ENCODE peak calls at places on chromosomes 16 and 17, in four cellular contexts. D is Peyer's patch, H is lower leg skin, W is body of pancreas. U is an unnamed sample.
A peak's percentile ranks its signal among the peaks of the same experiment; 100 is the strongest.

GRCh38 chr17:57316361-57316760 is 60.0 kb downstream of the MSI2 start:
- DNase-seq in W (no peak), H (no peak), D (no peak), U (no peak)

GRCh38 chr17:37650419-37651003 is 7.3 kb upstream of the DDX52 start:
- DNase-seq in D (no peak), W (peak; percentile 57), H (no peak), U (no peak)

GRCh38 chr17:34589120-34589965 is 10.0 kb downstream of the TMEM132E start:
- DNase-seq in W (no peak), D (no peak), H (no peak), U (no peak)

GRCh38 chr17:62790554-62790953 is 17.6 kb downstream of the MARCHF10 start:
- DNase-seq in D (no peak), W (no peak), H (no peak), U (no peak)

GRCh38 chr17:16381496-16381820 is 567 bp downstream of the UBB start:
- DNase-seq in W (peak; percentile 30), H (no peak), D (no peak), U (no peak)

GRCh38 chr16:88800277-88800592 is 3.4 kb upstream of the CDT1 start:
- DNase-seq in H (no peak), D (no peak), W (no peak), U (no peak)

GRCh38 chr17:46832306-46832895 is 13.9 kb upstream of the WNT3 start:
- DNase-seq in D (no peak), H (no peak), W (no peak), U (no peak)

GRCh38 chr17:61208301-61209098 is 191.1 kb upstream of the TBX2 start:
- DNase-seq in W (peak; percentile 30), D (no peak), H (no peak), U (no peak)

GRCh38 chr17:50087246-50087911 is 7.8 kb upstream of the PDK2 start:
- DNase-seq in D (peak; percentile 82), H (peak; percentile 62), W (peak; percentile 77), U (peak; percentile 65)

GRCh38 chr17:57599271-57600045 is 145.6 kb downstream of the CCDC182 start:
- DNase-seq in W (no peak), H (no peak), D (no peak), U (no peak)

GRCh38 chr16:20883554-20884239 is 16.5 kb downstream of the DCUN1D3 start:
- DNase-seq in W (no peak), H (no peak), D (no peak), U (no peak)

GRCh38 chr17:74287203-74287602 is 13.2 kb downstream of the DNAI2 start:
- DNase-seq in W (no peak), D (no peak), H (no peak), U (no peak)

GRCh38 chr16:81170824-81171223 is 67.7 kb upstream of the BCO1 start:
- DNase-seq in H (no peak), W (no peak), D (no peak), U (no peak)

GRCh38 chr17:70929226-70929625 is 759.9 kb downstream of the KCNJ2 start:
- DNase-seq in H (no peak), W (no peak), D (no peak), U (no peak)

GRCh38 chr17:78278139-78278741 is 46.8 kb downstream of the TMEM235 start:
- DNase-seq in W (no peak), H (no peak), D (peak; percentile 54), U (no peak)

GRCh38 chr17:50267074-50267841 is 7.0 kb upstream of the TMEM92 start:
- DNase-seq in W (no peak), D (no peak), H (no peak), U (no peak)

GRCh38 chr17:39618956-39619785 is 7.6 kb upstream of the PPP1R1B start:
- DNase-seq in H (no peak), D (no peak), W (no peak), U (no peak)

GRCh38 chr16:4976611-4977145 is 18.5 kb downstream of the SEC14L5 start:
- DNase-seq in H (no peak), D (peak; percentile 45), W (peak; percentile 90), U (no peak)
- TF ChIP-seq POLR2A in H (no peak), D (no peak), W (no peak), U (no peak)

GRCh38 chr17:75650874-75651273 is 16.1 kb downstream of the RECQL5 start:
- DNase-seq in D (peak; percentile 57), W (no peak), H (no peak), U (no peak)
- TF ChIP-seq POLR2A in D (no peak), W (no peak), H (no peak), U (no peak)

DNA sequence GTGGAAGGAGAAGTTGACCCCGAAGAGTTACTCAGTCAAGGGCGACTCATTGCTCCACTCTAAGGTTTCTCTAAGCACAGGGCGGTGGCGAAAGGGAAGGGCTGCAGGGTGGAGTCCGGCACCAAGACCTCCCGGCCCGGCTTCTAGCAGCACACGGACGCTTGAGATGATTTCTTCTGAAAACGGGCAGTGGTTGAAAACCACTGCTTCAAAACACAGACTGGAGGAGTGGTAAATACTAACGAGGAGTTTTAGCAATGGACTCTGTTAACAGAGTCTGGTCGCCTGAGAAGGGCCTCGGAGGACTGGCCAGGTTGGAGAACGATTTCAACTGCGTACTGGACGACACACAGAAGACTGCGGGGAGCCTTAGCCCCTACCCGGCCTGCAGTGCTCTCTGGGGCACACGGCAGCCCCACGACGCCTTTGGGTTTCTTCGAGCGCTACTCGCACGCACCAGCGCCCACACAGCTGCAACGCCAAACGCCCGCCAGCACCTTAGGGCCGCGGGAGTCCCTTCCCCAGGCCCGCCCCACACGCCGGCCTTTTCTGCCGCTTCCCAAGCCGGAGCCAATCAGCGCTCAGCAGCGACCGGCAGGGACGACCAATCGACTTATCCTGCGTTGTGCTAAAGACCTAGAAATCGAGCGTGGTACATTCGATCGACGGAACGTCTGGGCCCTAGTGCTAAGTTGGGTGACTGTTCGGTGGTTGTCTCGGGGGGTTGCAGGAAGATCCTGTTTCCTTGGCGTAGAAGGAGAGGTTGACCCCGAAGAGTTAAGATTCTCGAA is 14.4 kb upstream of the CA4 start:
- DNase-seq in W (peak; percentile 95), D (peak; percentile 88), H (peak; percentile 81), U (no peak)
- TF ChIP-seq POLR2A in W (no peak), D (no peak), H (no peak), U (no peak)

GRCh38 chr16:85457366-85457765 is 155.8 kb upstream of the GSE1 start:
- DNase-seq in D (no peak), H (no peak), W (no peak), U (peak; percentile 96)
- TF ChIP-seq POLR2A in D (no peak), H (no peak), W (no peak), U (no peak)

DNA sequence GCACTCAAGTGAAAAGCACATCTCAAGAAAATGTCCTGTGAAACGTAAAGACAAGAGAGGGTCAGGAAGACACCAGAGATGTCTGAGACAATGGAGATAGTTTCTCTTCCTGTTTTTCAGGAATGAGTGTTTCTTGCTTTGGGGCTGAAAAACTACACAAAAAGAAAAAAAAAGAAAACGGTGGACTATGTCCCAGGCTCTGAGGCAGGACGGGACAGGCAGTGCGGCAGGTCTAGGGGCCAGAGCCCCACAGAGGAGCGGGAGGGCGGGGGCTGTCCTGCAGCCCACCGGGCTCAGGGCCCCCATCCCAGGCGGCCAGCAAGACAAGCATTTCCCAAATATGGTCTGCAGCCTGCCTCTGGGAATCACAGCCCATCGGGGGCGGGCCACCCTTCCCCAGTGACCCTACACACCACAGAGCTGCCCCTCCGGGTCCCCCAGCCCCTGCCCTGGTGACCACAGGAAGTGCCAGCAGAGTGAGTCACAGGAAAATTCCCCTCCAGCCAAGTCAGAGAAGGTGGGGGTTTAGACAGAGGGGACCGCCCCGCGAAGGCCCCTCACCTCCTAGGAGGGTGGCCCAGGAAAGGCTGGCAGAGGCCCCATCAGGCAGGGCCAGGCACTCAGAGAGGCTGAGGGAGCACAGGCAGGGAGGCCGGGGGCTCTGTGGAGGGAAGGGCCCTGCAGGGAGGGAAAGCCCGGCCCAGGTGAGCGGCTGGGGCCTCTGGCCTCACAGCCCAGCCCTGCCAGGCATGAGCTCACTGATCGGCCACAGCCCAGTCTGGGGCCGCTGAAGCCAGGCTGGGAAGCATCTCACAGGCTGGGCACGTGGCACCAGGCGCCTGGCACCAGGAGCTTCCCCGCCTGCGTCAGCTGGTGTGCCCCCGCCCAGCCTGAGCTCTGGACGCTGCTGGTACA is 6.3 kb downstream of the BCAR1 start:
- DNase-seq in D (peak; percentile 75), H (peak; percentile 58), W (peak; percentile 93), U (peak; percentile 95)
- TF ChIP-seq POLR2A in D (peak; percentile 12), H (no peak), W (peak; percentile 37), U (peak; percentile 42)

GRCh38 chr17:8212312-8213180 is 2.2 kb upstream of the AURKB start:
- DNase-seq in D (no peak), W (no peak), H (no peak), U (no peak)

GRCh38 chr17:8210761-8211458 is 535 bp upstream of the AURKB start:
- DNase-seq in D (no peak), H (no peak), W (no peak), U (no peak)

GRCh38 chr17:8206536-8206935 is 3.8 kb downstream of the AURKB start:
- DNase-seq in D (no peak), H (no peak), W (no peak), U (no peak)

GRCh38 chr17:8204761-8205555 is 5.4 kb downstream of the AURKB start:
- DNase-seq in W (no peak), D (no peak), H (no peak), U (no peak)

DNA sequence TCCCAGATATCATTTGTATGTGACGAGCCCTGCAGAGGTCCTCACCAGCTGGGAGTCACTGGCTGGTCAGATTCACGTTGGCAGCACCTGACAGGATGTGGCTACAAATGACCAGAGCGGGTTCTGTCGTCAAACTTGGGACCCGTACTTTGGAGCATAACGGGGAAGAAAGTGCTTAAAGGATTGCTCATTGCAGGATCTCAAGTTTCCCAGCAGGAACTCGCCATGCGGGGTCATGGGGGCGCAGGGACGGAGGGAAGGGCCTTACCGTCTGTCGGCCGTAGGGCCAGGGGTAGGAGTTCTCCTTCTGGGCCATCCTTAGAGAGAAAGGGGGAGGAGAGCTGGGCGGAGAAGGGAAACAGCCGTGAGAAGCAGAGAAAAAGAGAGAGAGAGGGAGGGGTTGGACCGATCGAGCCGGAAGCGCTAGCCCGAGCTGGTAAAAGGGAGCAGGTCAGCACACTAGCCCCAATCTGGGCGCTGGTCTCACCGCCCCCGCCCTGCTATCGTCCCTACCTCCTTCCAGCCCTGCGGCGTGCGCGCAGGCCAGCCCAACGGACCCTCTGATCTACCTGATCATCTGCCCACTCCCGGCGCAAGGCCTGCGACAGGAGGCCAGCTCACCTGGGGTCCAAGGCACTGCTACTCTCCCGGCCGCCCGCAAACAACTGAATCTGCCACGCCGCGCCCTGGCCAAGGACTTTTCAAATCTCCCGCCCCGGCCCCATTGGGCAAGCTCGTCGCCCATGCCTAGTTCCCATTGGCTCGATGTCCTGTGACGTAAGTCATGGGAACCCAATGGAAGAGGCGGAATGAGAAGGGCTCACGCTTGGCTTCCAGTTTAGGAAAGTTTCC is at the start of gene AURKB:
- DNase-seq in W (peak; percentile 97), H (peak; percentile 96), D (peak; percentile 91), U (peak; percentile 84)
- TF ChIP-seq POLR2A in W (no peak), H (no peak), D (peak; percentile 9), U (peak; percentile 91)

GRCh38 chr16:8885674-8886592 is 3.8 kb downstream of the LITAFD start:
- DNase-seq in H (no peak), W (peak; percentile 45), D (peak; percentile 79), U (peak; percentile 66)
- TF ChIP-seq POLR2A in H (no peak), W (no peak), D (no peak), U (no peak)